ENCODE peak calls at places on chromosomes 3 and 15, in six cellular contexts. Y is IMR-90, I is HepG2, R is K562, C is HCT116, M is H1. P is an unnamed sample.
A peak's percentile ranks its signal among the peaks of the same experiment; 100 is the strongest.

GRCh38 chr3:18657858-18658820 is 233.0 kb upstream of the SATB1 start:
- DNase-seq in Y (no peak), I (no peak), R (no peak), C (no peak), M (no peak), P (no peak)

GRCh38 chr3:13550257-13550693 is 1.4 kb downstream of the FBLN2 start:
- DNase-seq in Y (no peak), I (no peak), R (no peak), C (no peak), M (no peak), P (no peak)

GRCh38 chr3:187798531-187799520 is 53.6 kb upstream of the BCL6 start:
- DNase-seq in Y (no peak), I (no peak), R (no peak), C (no peak), M (no peak), P (no peak)

GRCh38 chr3:151290673-151291072 is 12.3 kb upstream of the P2RY14 start:
- DNase-seq in Y (peak; percentile 66), I (no peak), R (no peak), C (peak; percentile 29), M (no peak), P (no peak)

GRCh38 chr3:131526801-131527347 is 24.1 kb upstream of the MRPL3 start:
- DNase-seq in Y (peak; percentile 19), I (peak; percentile 32), R (peak; percentile 70), C (no peak), M (no peak), P (peak; percentile 70)

GRCh38 chr15:86021281-86022264 is 58.1 kb upstream of the AGBL1 start:
- DNase-seq in Y (no peak), I (no peak), R (no peak), C (no peak), M (no peak), P (no peak)

GRCh38 chr3:187066228-187066995 is 72.9 kb downstream of the RPL39L start:
- DNase-seq in Y (peak; percentile 11), I (peak; percentile 65), R (peak; percentile 73), C (peak; percentile 47), M (peak; percentile 49), P (peak; percentile 66)

GRCh38 chr3:69784854-69785523 is 45.7 kb downstream of the MITF start:
- DNase-seq in Y (peak; percentile 83), I (no peak), R (peak; percentile 57), C (no peak), M (no peak), P (peak; percentile 60)

GRCh38 chr15:81015595-81016252 is 15.0 kb downstream of the TLNRD1 start:
- DNase-seq in Y (no peak), I (no peak), R (no peak), C (no peak), M (no peak), P (no peak)

GRCh38 chr3:141337523-141337854 is 30.8 kb upstream of the ZBTB38 start:
- DNase-seq in Y (no peak), I (no peak), R (no peak), C (no peak), M (no peak), P (no peak)

GRCh38 chr15:85607141-85607806 is 187.5 kb downstream of the KLHL25 start:
- DNase-seq in Y (peak; percentile 68), I (peak; percentile 27), R (no peak), C (no peak), M (no peak), P (no peak)

GRCh38 chr15:37758412-37758811 is 176.0 kb upstream of the TMCO5A start:
- DNase-seq in Y (no peak), I (peak; percentile 22), R (no peak), C (no peak), M (no peak), P (no peak)

GRCh38 chr3:98884675-98885371 is 16.7 kb downstream of the DCBLD2 start:
- DNase-seq in Y (peak; percentile 55), I (no peak), R (no peak), C (no peak), M (no peak), P (no peak)

GRCh38 chr3:35215525-35216500 is 423.5 kb upstream of the ARPP21 start:
- DNase-seq in Y (no peak), I (no peak), R (no peak), C (no peak), M (no peak), P (no peak)

GRCh38 chr3:33047842-33048834 is 48.8 kb downstream of the GLB1 start:
- DNase-seq in Y (no peak), I (no peak), R (no peak), C (no peak), M (no peak), P (no peak)

GRCh38 chr3:151974067-151974466 is 100.6 kb downstream of the SUCNR1 start:
- DNase-seq in Y (peak; percentile 36), I (no peak), R (no peak), C (no peak), M (no peak), P (no peak)

GRCh38 chr3:32500880-32501784 is 1.5 kb downstream of the CMTM6 start:
- DNase-seq in Y (no peak), I (no peak), R (no peak), C (no peak), M (no peak), P (no peak)

GRCh38 chr3:108305484-108306172 is 9.3 kb downstream of the HHLA2 start:
- DNase-seq in Y (no peak), I (no peak), R (no peak), C (peak; percentile 35), M (no peak), P (no peak)

GRCh38 chr3:34108976-34109375 is 310.5 kb downstream of the PDCD6IP start:
- DNase-seq in Y (no peak), I (no peak), R (no peak), C (no peak), M (no peak), P (no peak)

GRCh38 chr3:128438488-128439072 is 28.1 kb downstream of the DNAJB8 start:
- DNase-seq in Y (no peak), I (no peak), R (peak; percentile 54), C (no peak), M (no peak), P (no peak)

GRCh38 chr15:76837474-76837873 is 67.7 kb downstream of the SCAPER start:
- DNase-seq in Y (no peak), I (no peak), R (no peak), C (no peak), M (no peak), P (no peak)
- H3K4me2 ChIP-seq in Y (no peak overlapping the region), I (no peak overlapping the region), R (no peak overlapping the region), C (no peak overlapping the region), M (no peak overlapping the region), P (no peak overlapping the region)

DNA sequence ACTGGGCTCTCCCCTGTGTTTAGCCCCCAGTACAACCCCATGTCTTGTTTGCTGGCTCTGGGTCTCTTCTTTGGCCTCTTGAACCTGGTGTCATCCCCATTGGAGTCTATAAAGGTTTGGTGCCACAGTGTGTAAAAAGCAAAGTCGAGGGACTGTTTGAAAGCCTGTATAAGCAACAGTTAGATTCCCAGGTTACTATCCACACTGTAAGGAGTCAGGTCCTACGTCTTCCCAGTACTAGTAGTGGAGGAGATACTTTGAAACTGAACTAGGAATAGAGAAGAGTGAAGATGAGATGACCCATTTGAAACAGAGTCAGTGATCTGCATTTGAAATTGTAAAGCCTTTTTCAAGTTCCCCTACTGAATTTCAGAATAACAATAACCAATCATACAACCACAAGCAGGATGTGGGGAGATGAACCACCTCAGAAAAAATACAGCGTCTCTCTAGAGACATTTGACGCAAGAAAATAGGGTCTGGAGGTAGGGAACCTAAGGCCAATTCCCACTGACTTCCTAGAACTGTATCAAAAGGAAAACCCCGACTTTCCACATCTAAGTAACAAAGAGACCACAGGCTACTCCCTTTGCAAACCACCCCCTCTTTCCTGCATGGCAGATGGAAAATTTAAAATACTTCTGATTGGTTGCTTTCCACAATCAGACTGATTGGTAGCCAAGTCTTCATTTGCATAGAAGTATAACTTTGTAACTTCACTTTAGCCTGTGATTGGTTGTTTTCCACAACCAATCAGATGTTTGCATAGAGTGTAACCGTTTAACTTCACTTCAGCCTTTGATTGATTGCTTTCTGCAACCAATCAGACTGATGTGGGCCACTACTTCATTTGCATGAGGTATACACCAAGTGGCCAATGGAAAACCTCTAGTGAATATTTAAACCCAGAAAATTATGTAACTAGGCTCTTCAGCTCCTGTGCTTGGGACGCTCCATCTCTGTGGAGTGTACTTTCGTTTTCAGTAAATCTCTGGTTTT is 49.9 kb upstream of the NEDD4 start:
- DNase-seq in Y (no peak), I (peak; percentile 52), R (no peak), C (no peak), M (no peak), P (no peak)
- TF ChIP-seq CEBPB in Y (no peak), I (no peak), R (no peak), C (no peak), M (no peak), P (no peak)

GRCh38 chr3:76152028-76152427 is 366.7 kb upstream of the ZNF717 start:
- DNase-seq in Y (no peak), I (no peak), R (no peak), C (no peak), M (no peak), P (no peak)
- H3K4me2 ChIP-seq in Y (no peak overlapping the region), I (no peak overlapping the region), R (no peak overlapping the region), C (no peak overlapping the region), M (no peak overlapping the region), P (no peak overlapping the region)

GRCh38 chr3:181267312-181267711 is 277.8 kb upstream of the DNAJC19 start:
- DNase-seq in Y (no peak), I (no peak), R (no peak), C (no peak), M (no peak), P (no peak)

GRCh38 chr3:181264491-181264890 is 275.0 kb upstream of the DNAJC19 start:
- DNase-seq in Y (no peak), I (no peak), R (no peak), C (no peak), M (no peak), P (no peak)

GRCh38 chr3:181265750-181266333 is 276.3 kb upstream of the DNAJC19 start:
- DNase-seq in Y (no peak), I (no peak), R (no peak), C (no peak), M (no peak), P (no peak)
- TF ChIP-seq CEBPB in Y (no peak), I (no peak), R (no peak), C (no peak), M (no peak), P (no peak)

DNA sequence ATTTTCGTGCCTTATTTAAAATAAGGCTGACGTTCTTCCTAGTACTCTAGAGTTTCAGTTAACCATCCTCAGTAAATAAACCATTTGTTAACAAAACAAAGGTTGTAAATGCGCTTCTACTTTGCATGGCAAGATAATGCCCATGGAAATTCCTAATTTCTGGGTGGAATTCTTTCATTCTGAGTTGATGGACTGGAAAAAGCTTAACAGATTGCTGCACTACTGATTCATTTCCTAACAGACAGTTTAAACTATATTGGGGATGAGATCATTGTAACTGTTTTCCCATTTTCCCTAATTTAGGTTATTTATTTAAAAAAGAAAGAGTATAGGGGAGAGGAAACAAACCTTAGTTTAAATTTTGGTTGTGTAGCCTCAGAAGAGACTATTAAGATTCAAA is 342.2 kb downstream of the NLGN1 start:
- DNase-seq in Y (peak; percentile 31), I (no peak), R (no peak), C (no peak), M (no peak), P (no peak)
- H3K4me2 ChIP-seq in Y (no peak overlapping the region), I (no peak overlapping the region), R (no peak overlapping the region), C (no peak overlapping the region), M (no peak overlapping the region), P (no peak overlapping the region)

GRCh38 chr3:184543256-184543655 is 18.3 kb upstream of the EPHB3 start:
- DNase-seq in Y (no peak), I (no peak), R (no peak), C (no peak), M (no peak), P (no peak)
- TF ChIP-seq CEBPB in Y (no peak), I (no peak), R (no peak), C (no peak), M (no peak), P (no peak)

P was measured in A549.